ENCODE peak calls at places on chromosome 7, in ten cellular contexts. H, S, K, R, V, W, O, E, Z and J are unnamed samples.
A peak's percentile ranks its signal among the peaks of the same experiment; 100 is the strongest.

GRCh38 chr7:28071570-28071969 is 109.0 kb downstream of the JAZF1 start:
- DNase-seq in S (no peak), K (no peak), R (no peak), H (no peak), E (no peak), W (no peak), V (no peak), O (no peak), Z (no peak), J (no peak)

GRCh38 chr7:128708235-128708634 is 30.9 kb upstream of the CALU start:
- DNase-seq in O (no peak), R (no peak), Z (no peak), K (no peak), E (no peak), W (no peak), S (no peak), H (peak; percentile 12), V (no peak), J (no peak)

GRCh38 chr7:116772926-116773749 is 89.2 kb upstream of the CAPZA2 start:
- DNase-seq in K (no peak), R (no peak), E (no peak), W (no peak), V (no peak), S (no peak), H (no peak), Z (no peak), O (no peak), J (no peak)

GRCh38 chr7:116441534-116441933 is 58.0 kb upstream of the CAV2 start:
- DNase-seq in Z (peak; percentile 46), E (no peak), S (no peak), O (no peak), H (peak; percentile 65), K (no peak), R (no peak), W (no peak), V (no peak), J (no peak)

GRCh38 chr7:55074008-55074499 is 55.2 kb downstream of the EGFR start:
- DNase-seq in R (peak; percentile 83), W (peak; percentile 93), K (peak; percentile 96), H (peak; percentile 96), E (peak; percentile 91), V (peak; percentile 44), Z (peak; percentile 79), S (no peak), O (peak; percentile 93), J (peak; percentile 40)

GRCh38 chr7:100641463-100641859 is at the start of gene TFR2:
- DNase-seq in O (no peak), V (peak; percentile 41), E (no peak), K (no peak), S (no peak), R (no peak), Z (no peak), H (no peak), W (no peak), J (no peak)

GRCh38 chr7:137798073-137798763 is 48.6 kb downstream of the DGKI start:
- DNase-seq in Z (no peak), O (no peak), V (no peak), W (no peak), K (no peak), H (no peak), E (no peak), R (peak; percentile 45), S (no peak), J (no peak)

GRCh38 chr7:36967387-36967786 is 243.1 kb upstream of the AOAH start:
- DNase-seq in V (peak; percentile 79), H (peak; percentile 75), R (peak; percentile 40), W (peak; percentile 49), E (peak; percentile 24), S (no peak), K (peak; percentile 61), Z (peak; percentile 62), O (peak; percentile 75), J (peak; percentile 57)

GRCh38 chr7:13593854-13594253 is 395.6 kb downstream of the ETV1 start:
- DNase-seq in V (no peak), R (no peak), S (no peak), H (no peak), K (no peak), E (no peak), O (no peak), Z (no peak), W (no peak), J (no peak)

GRCh38 chr7:112080974-112081373 is 125.2 kb downstream of the DOCK4 start:
- DNase-seq in V (no peak), H (peak; percentile 80), S (no peak), W (no peak), K (no peak), E (no peak), R (no peak), O (no peak), Z (peak; percentile 34), J (peak; percentile 31)

GRCh38 chr7:92904292-92905131 is 68.1 kb upstream of the CDK6 start:
- DNase-seq in O (peak; percentile 60), W (no peak), Z (peak; percentile 97), R (peak; percentile 67), K (peak; percentile 95), S (no peak), H (peak; percentile 98), V (peak; percentile 16), E (no peak), J (no peak)

GRCh38 chr7:103865442-103865841 is 124.0 kb downstream of the RELN start:
- DNase-seq in Z (no peak), S (no peak), E (no peak), W (no peak), R (no peak), V (no peak), O (no peak), K (no peak), H (no peak), J (no peak)

GRCh38 chr7:1883031-1883761 is 213.1 kb downstream of the ELFN1 start:
- DNase-seq in V (no peak), R (no peak), W (peak; percentile 82), E (no peak), K (peak; percentile 94), O (peak; percentile 55), Z (peak; percentile 82), H (peak; percentile 72), S (no peak), J (peak; percentile 84)

DNA sequence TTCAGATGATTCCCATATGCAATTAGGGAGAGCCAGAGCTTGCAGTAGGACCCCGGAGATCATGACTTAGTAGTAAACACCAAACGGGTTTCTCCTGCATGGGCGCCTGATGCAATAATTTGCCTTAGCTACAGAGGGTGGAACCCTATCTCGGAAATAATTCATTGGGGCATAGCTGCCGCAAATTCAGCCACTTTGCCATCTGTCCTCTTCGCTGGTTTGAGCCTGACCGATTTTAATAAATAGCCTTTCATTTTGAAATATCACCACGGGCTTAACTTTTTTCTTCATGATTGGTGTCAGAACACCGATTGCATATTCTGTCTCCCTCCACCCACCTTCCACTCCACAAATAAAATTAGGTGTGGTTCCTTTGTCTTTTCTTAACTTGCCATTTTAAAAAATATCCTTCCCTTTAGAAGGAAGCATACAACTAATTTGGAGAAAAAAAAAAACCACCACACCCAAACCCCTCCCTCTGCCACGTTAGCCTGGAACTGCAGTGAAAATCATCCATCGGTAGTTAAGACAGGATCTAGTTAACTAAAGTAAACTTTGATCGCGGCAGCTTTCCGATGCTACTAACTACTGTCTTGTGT is 1.5 kb downstream of the GARS1 start:
- DNase-seq in E (no peak), O (peak; percentile 42), K (peak; percentile 41), Z (peak; percentile 41), W (peak; percentile 25), R (peak; percentile 19), V (peak; percentile 42), S (no peak), H (peak; percentile 60), J (no peak)
- TF ChIP-seq CTCF in E (no peak), O (peak; percentile 24), K (no peak), Z (no peak), W (no peak), R (no peak), V (no peak), S (no peak), H (no peak), J (no peak)

GRCh38 chr7:110130669-110131068 is 960.3 kb upstream of the LRRN3 start:
- DNase-seq in R (no peak), K (no peak), O (no peak), S (no peak), V (no peak), H (peak; percentile 3), Z (peak; percentile 5), E (no peak), W (no peak), J (no peak)
- TF ChIP-seq CTCF in R (no peak), K (no peak), O (no peak), S (peak; percentile 36), V (no peak), H (no peak), Z (peak; percentile 31), E (no peak), W (no peak), J (no peak)

DNA sequence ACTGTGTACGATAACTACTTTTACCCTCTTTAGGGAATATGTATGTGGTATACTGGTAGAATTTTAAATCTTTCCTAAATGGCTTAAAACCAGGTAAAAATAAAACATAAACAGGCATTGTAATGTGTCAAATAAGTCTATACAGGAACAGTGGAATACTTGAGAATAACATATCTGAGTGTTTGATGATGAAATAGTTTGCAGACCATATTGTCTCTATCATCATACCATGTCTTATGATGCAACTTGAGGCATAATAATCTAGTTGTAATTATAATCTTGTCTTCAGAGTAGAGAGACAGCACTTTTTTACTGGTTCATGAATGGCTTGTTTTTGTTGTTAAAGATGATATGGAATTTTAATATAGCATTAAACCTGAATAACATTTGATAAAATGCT is 293.5 kb downstream of the CDK14 start:
- DNase-seq in H (no peak), W (no peak), V (no peak), O (no peak), S (no peak), R (no peak), E (no peak), K (no peak), Z (no peak), J (no peak)
- TF ChIP-seq CTCF in H (no peak), W (no peak), V (no peak), O (no peak), S (no peak), R (no peak), E (no peak), K (no peak), Z (no peak), J (no peak)

DNA sequence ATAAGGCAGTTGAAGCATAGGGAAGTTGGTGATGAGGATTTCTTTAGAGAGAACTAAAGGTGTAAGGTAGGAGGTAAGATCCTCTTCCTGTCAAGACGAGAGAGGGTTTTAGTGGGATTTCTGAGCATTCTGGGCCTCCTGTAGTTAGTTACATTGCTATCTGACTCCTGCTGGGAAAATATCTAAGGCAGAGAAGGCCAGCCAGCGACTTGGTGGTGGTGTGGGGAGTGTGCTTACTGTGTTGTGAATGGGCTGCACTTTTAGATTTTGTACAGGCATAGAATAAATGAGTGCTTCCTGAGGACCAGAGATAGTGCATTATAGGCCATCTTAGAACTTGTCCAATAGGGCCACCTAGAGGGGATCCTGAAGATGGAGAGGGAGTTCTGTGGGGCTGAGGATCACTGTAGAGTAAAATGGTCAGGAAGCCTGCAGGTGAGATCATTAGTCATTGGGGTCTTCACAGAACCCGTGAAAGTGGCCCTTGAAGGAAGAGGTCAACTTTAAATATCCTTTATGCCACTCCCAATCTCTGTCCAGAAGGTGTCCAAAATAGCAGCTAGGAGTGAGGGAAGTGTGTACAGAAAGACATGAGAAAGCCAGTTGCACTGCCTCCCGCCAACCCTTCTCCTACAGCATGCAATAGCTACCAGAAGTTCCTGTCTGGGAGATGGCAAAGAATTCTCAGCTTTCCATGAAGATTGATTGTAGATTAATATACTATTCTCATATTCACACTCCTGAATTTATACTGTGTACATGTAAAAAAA is 266.6 kb downstream of the POLR1F start:
- DNase-seq in V (no peak), Z (peak; percentile 75), S (no peak), H (peak; percentile 82), E (no peak), R (peak; percentile 5), O (peak; percentile 42), W (peak; percentile 3), K (peak; percentile 61), J (peak; percentile 19)
- TF ChIP-seq CTCF in V (no peak), Z (peak; percentile 83), S (peak; percentile 64), H (peak; percentile 71), E (no peak), R (no peak), O (peak; percentile 51), W (peak; percentile 49), K (peak; percentile 37), J (peak; percentile 52)